ENCODE peak calls at places on chromosomes 12 and 14, in nine cellular contexts. X is cardiac muscle cell, L is osteocyte, S is CD14-positive monocyte, N is glutamatergic neuron, U is cardiac fibroblast, R is nephron progenitor cell, D is pancreas, E is PC-3. A is an unnamed sample.

GRCh38 chr12:3683670-3684069 is 69.2 kb downstream of the CRACR2A start:
- DNase-seq in E (peak; percentile 6), X (no peak), U (peak; percentile 73), S (no peak), R (no peak), L (no peak), N (no peak), D (no peak), A (no peak)

GRCh38 chr14:95739356-95739755 is 25.4 kb upstream of the TCL1A start:
- DNase-seq in E (no peak), N (no peak), L (no peak), R (no peak), S (no peak), X (no peak), U (no peak), D (no peak), A (no peak)

GRCh38 chr12:13196302-13196921 is at the start of gene EMP1:
- DNase-seq in S (peak; percentile 94), L (peak; percentile 94), X (no peak), E (peak; percentile 98), R (no peak), U (peak; percentile 100), D (peak; percentile 69), N (no peak), A (peak; percentile 98)

GRCh38 chr12:63978519-63978918 is 134.0 kb downstream of the SRGAP1 start:
- DNase-seq in E (peak; percentile 96), U (peak; percentile 90), X (no peak), L (no peak), R (no peak), S (no peak), N (no peak), D (no peak), A (no peak)

GRCh38 chr14:33165144-33165925 is 226.7 kb downstream of the NPAS3 start:
- DNase-seq in E (peak; percentile 57), N (no peak), X (no peak), R (peak; percentile 9), U (no peak), S (no peak), L (no peak), D (no peak), A (no peak)

GRCh38 chr12:58554522-58555157 is 365.7 kb downstream of the LRIG3 start:
- DNase-seq in E (no peak), N (no peak), S (no peak), L (no peak), R (no peak), D (no peak), U (no peak), X (no peak), A (no peak)

GRCh38 chr12:124861492-124861891 is 2.2 kb downstream of the SCARB1 start:
- DNase-seq in N (no peak), E (peak; percentile 28), D (no peak), L (no peak), U (peak; percentile 87), S (no peak), R (no peak), X (no peak), A (no peak)

GRCh38 chr12:59834659-59835474 is 239.0 kb downstream of the SLC16A7 start:
- DNase-seq in L (no peak), X (peak; percentile 53), D (no peak), U (peak; percentile 63), S (no peak), N (no peak), R (peak; percentile 2), E (peak; percentile 64), A (no peak)

GRCh38 chr14:104203071-104203425 is 64.7 kb downstream of the KIF26A start:
- DNase-seq in X (no peak), N (no peak), E (no peak), L (no peak), S (no peak), U (no peak), D (peak; percentile 25), R (no peak), A (no peak)

GRCh38 chr12:128637616-128638606 is 185.8 kb downstream of the SLC15A4 start:
- DNase-seq in D (no peak), L (no peak), E (no peak), R (no peak), N (no peak), S (no peak), U (no peak), X (no peak), A (no peak)

GRCh38 chr12:116194935-116195431 is 82.5 kb downstream of the MED13L start:
- DNase-seq in S (no peak), R (no peak), X (no peak), D (no peak), E (no peak), L (no peak), U (no peak), N (no peak), A (no peak)

GRCh38 chr14:55038708-55039107 is 11.7 kb downstream of the SOCS4 start:
- DNase-seq in S (no peak), E (peak; percentile 90), R (no peak), L (no peak), U (peak; percentile 32), N (no peak), D (no peak), X (no peak), A (no peak)

GRCh38 chr12:88208661-88209060 is 66.6 kb downstream of the TMTC3 start:
- DNase-seq in S (no peak), N (no peak), E (no peak), L (no peak), U (no peak), X (no peak), D (no peak), R (no peak), A (no peak)

GRCh38 chr12:114063435-114063834 is 97.3 kb upstream of the RBM19 start:
- DNase-seq in S (no peak), R (no peak), X (no peak), E (no peak), U (no peak), D (no peak), N (no peak), L (no peak), A (no peak)

GRCh38 chr14:59215353-59215752 is 26.9 kb downstream of the DAAM1 start:
- DNase-seq in X (no peak), S (no peak), D (peak; percentile 82), N (no peak), R (no peak), U (no peak), E (no peak), L (no peak), A (no peak)

GRCh38 chr14:92649934-92650545 is 98.4 kb downstream of the LGMN start:
- DNase-seq in R (no peak), E (peak; percentile 72), L (no peak), N (no peak), D (no peak), U (peak; percentile 91), S (peak; percentile 95), X (no peak), A (no peak)

GRCh38 chr14:59358105-59358504 is 107.1 kb downstream of the GPR135 start:
- DNase-seq in S (peak; percentile 47), N (no peak), E (peak; percentile 99), R (no peak), D (no peak), U (peak; percentile 87), L (no peak), X (peak; percentile 93), A (no peak)

GRCh38 chr12:91109148-91109564 is 2.1 kb downstream of the LUM start:
- DNase-seq in D (peak; percentile 63), R (peak; percentile 72), N (peak; percentile 83), S (no peak), E (peak; percentile 83), U (peak; percentile 81), L (peak; percentile 88), X (peak; percentile 73), A (peak; percentile 70)

GRCh38 chr12:1171657-1172056 is 180.6 kb downstream of the ERC1 start:
- DNase-seq in N (no peak), D (no peak), U (no peak), R (peak; percentile 45), X (peak; percentile 71), E (no peak), L (no peak), S (no peak), A (no peak)

DNA sequence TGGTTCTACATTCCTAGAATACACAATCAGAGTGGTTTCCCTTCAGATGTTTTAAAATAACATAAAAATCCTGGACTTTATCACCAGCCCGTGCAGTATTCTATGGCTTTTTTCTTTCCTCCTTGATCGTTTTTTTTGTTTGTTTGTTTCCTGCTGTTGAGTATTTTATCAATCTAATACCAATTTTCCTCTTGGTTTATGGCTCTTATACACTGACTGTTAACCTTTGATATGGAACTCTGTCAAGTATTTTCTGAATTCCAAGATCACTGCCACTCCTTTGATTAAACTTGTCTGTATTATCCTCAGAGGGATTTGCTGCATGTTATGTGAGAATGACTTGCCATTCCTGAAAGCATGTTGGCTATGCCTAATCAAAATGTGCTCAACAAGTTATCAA is 88.4 kb downstream of the PELI2 start:
- DNase-seq in S (no peak), E (no peak), U (no peak), X (no peak), N (no peak), L (no peak), D (no peak), R (no peak), A (no peak)
- TF ChIP-seq CTCF in S (no peak), E (no peak), U (no peak), X (no peak), N (no peak), L (no peak), D (no peak), R (no peak), A (no peak)

DNA sequence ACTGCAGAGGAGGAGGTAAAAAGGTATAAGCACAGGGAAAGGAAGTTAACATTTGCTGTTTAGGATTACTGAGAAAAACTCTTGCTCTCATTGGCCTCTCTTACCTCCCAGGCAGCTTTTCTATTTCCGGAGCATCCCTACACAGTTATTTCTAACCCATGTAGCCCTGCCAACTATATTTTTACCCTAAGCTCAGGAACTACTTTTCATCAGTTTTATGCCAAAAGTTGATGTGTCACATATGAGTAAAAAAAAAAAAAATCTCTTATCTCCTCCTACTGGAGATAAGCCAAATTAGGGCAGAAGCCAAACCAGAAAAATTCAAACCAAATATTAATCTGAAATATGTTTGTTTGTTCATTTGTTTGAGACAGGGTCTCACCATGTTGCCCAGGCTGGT is 34.4 kb upstream of the PSMA6 start:
- DNase-seq in U (peak; percentile 63), L (no peak), X (no peak), D (no peak), N (no peak), R (no peak), S (no peak), E (peak; percentile 27), A (no peak)
- TF ChIP-seq CTCF in U (no peak), L (no peak), X (no peak), D (no peak), N (no peak), R (no peak), S (no peak), E (no peak), A (no peak)

DNA sequence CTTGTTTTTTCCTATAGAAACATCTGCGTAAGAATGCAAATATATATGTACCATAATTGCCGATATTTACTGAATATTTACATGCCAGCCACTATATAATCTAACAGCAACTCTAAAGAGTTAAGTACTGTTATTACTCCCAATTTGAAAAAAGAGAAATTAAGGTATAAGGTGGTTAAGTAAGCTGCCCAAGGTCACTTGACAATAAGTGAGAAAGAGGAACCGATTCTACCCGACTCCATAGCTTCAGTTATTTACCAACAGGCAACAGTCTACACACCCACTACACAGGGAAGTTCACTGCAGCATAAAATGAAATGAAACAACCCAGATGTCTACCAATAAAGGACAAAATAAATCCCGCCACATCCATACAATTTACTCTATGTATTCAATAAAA is 1.1 kb downstream of the MIS18BP1 start:
- DNase-seq in R (no peak), X (no peak), E (peak; percentile 39), L (no peak), U (peak; percentile 49), D (no peak), S (peak; percentile 52), N (no peak), A (no peak)
- TF ChIP-seq CTCF in R (no peak), X (no peak), E (no peak), L (no peak), U (no peak), D (no peak), S (no peak), N (no peak), A (no peak)

GRCh38 chr12:108175310-108175709 is 46.2 kb downstream of the WSCD2 start:
- DNase-seq in N (no peak), X (no peak), U (no peak), L (no peak), S (no peak), E (no peak), R (no peak), D (no peak), A (no peak)
- TF ChIP-seq CTCF in N (no peak), X (no peak), U (no peak), L (peak; percentile 52), S (no peak), E (no peak), R (no peak), D (no peak), A (no peak)

A was measured in omental fat pad.